ENCODE peak calls at places on chromosomes 12 and 14, in five cellular contexts. U is AML-193, X is MV-4-11, I is activated B cell treated with CpG ODN at 0.5 μM for 24 hours, H is left ventricle myocardium inferior. J is an unnamed sample.

GRCh38 chr14:104968541-104969401 is 9.4 kb downstream of the AHNAK2 start:
- DNase-seq in X (no peak), U (no peak), H (no peak), I (no peak), J (peak)

GRCh38 chr12:65649126-65649525 is 175.2 kb upstream of the HMGA2 start:
- DNase-seq in I (no peak), H (no peak), U (no peak), X (no peak), J (peak)

GRCh38 chr14:87391066-87391465 is 601.9 kb downstream of the GALC start:
- DNase-seq in U (no peak), X (no peak), I (no peak), H (no peak), J (no peak)

GRCh38 chr12:10719482-10719881 is 3.6 kb downstream of the YBX3 start:
- DNase-seq in X (no peak), I (no peak), H (peak), U (no peak), J (no peak)

GRCh38 chr14:54804720-54805060 is 97.9 kb downstream of the GCH1 start:
- DNase-seq in U (no peak), H (no peak), X (no peak), I (no peak), J (peak)

GRCh38 chr14:61716956-61717355 is 21.6 kb downstream of the HIF1A start:
- DNase-seq in U (no peak), X (no peak), I (no peak), H (no peak), J (no peak)

GRCh38 chr12:58980768-58981167 is 60.5 kb upstream of the LRIG3 start:
- DNase-seq in I (no peak), X (peak), U (no peak), H (no peak), J (no peak)

GRCh38 chr14:70934502-70935134 is 27.4 kb downstream of the PCNX1 start:
- DNase-seq in X (peak), U (no peak), I (no peak), H (no peak), J (peak)

GRCh38 chr14:99380402-99380801 is 100.3 kb downstream of the SETD3 start:
- DNase-seq in H (no peak), X (no peak), U (no peak), I (no peak), J (no peak)

GRCh38 chr14:102221026-102221425 is 81.3 kb downstream of the WDR20 start:
- DNase-seq in H (no peak), I (no peak), U (no peak), X (no peak), J (peak)

J was measured in kidney tubule cell.